ENCODE peak calls at places on chromosomes 6 and 20, in eight cellular contexts. One of them, this sample, is unnamed.
A peak's percentile ranks its signal among the peaks of the same experiment; 100 is the strongest.

GRCh38 chr20:8361779-8362178 is 229.7 kb downstream of the PLCB1 start:
- DNase-seq in erythroblast: no peak
- DNase-seq in NCI-H2081: no peak
- DNase-seq in NCI-H510A treated with DMSO at 0.1 percent for 48 hours: no peak
- DNase-seq in GOT3: no peak
- DNase-seq in HT1080: no peak
- DNase-seq in activated naive CD4-positive, alpha-beta T cell treated with anti-CD3 and anti-CD28 coated beads, Interleukin-2, amount 10 ng/mL, durations not matched to agents 7 days and 5 days: no peak
- DNase-seq in activated naive CD8-positive, alpha-beta T cell treated with anti-CD3 and anti-CD28 coated beads for 36 hours: no peak
- DNase-seq in this sample: no peak

GRCh38 chr20:956330-956951 is 40.3 kb upstream of the ANGPT4 start:
- DNase-seq in erythroblast: peak; percentile 70
- DNase-seq in NCI-H2081: peak; percentile 45
- DNase-seq in NCI-H510A treated with DMSO at 0.1 percent for 48 hours: peak; percentile 25
- DNase-seq in GOT3: peak; percentile 45
- DNase-seq in HT1080: peak; percentile 58
- DNase-seq in activated naive CD4-positive, alpha-beta T cell treated with anti-CD3 and anti-CD28 coated beads, Interleukin-2, amount 10 ng/mL, durations not matched to agents 7 days and 5 days: peak; percentile 80
- DNase-seq in activated naive CD8-positive, alpha-beta T cell treated with anti-CD3 and anti-CD28 coated beads for 36 hours: peak; percentile 71
- DNase-seq in this sample: peak; percentile 80

GRCh38 chr20:63539092-63539430 is 1.9 kb upstream of the PTK6 start:
- DNase-seq in erythroblast: no peak
- DNase-seq in NCI-H2081: no peak
- DNase-seq in NCI-H510A treated with DMSO at 0.1 percent for 48 hours: no peak
- DNase-seq in GOT3: no peak
- DNase-seq in HT1080: no peak
- DNase-seq in activated naive CD4-positive, alpha-beta T cell treated with anti-CD3 and anti-CD28 coated beads, Interleukin-2, amount 10 ng/mL, durations not matched to agents 7 days and 5 days: no peak
- DNase-seq in activated naive CD8-positive, alpha-beta T cell treated with anti-CD3 and anti-CD28 coated beads for 36 hours: no peak
- DNase-seq in this sample: no peak

GRCh38 chr6:23478324-23478723 is 647.7 kb upstream of the NRSN1 start:
- DNase-seq in erythroblast: no peak
- DNase-seq in NCI-H2081: no peak
- DNase-seq in NCI-H510A treated with DMSO at 0.1 percent for 48 hours: no peak
- DNase-seq in GOT3: no peak
- DNase-seq in HT1080: no peak
- DNase-seq in activated naive CD4-positive, alpha-beta T cell treated with anti-CD3 and anti-CD28 coated beads, Interleukin-2, amount 10 ng/mL, durations not matched to agents 7 days and 5 days: no peak
- DNase-seq in activated naive CD8-positive, alpha-beta T cell treated with anti-CD3 and anti-CD28 coated beads for 36 hours: no peak
- DNase-seq in this sample: no peak

GRCh38 chr6:81241126-81241525 is 511.4 kb downstream of the TENT5A start:
- DNase-seq in erythroblast: no peak
- DNase-seq in NCI-H2081: no peak
- DNase-seq in NCI-H510A treated with DMSO at 0.1 percent for 48 hours: no peak
- DNase-seq in GOT3: no peak
- DNase-seq in HT1080: no peak
- DNase-seq in activated naive CD4-positive, alpha-beta T cell treated with anti-CD3 and anti-CD28 coated beads, Interleukin-2, amount 10 ng/mL, durations not matched to agents 7 days and 5 days: no peak
- DNase-seq in activated naive CD8-positive, alpha-beta T cell treated with anti-CD3 and anti-CD28 coated beads for 36 hours: no peak
- DNase-seq in this sample: no peak

GRCh38 chr20:58787211-58788067 is 63.3 kb downstream of the GNAS-AS1 start:
- DNase-seq in erythroblast: no peak
- DNase-seq in NCI-H2081: no peak
- DNase-seq in NCI-H510A treated with DMSO at 0.1 percent for 48 hours: no peak
- DNase-seq in GOT3: no peak
- DNase-seq in HT1080: no peak
- DNase-seq in activated naive CD4-positive, alpha-beta T cell treated with anti-CD3 and anti-CD28 coated beads, Interleukin-2, amount 10 ng/mL, durations not matched to agents 7 days and 5 days: no peak
- DNase-seq in activated naive CD8-positive, alpha-beta T cell treated with anti-CD3 and anti-CD28 coated beads for 36 hours: no peak
- DNase-seq in this sample: no peak

GRCh38 chr20:53599378-53599777 is 5.7 kb upstream of the ZNF217 start:
- DNase-seq in erythroblast: no peak
- DNase-seq in NCI-H2081: no peak
- DNase-seq in NCI-H510A treated with DMSO at 0.1 percent for 48 hours: no peak
- DNase-seq in GOT3: no peak
- DNase-seq in HT1080: no peak
- DNase-seq in activated naive CD4-positive, alpha-beta T cell treated with anti-CD3 and anti-CD28 coated beads, Interleukin-2, amount 10 ng/mL, durations not matched to agents 7 days and 5 days: no peak
- DNase-seq in activated naive CD8-positive, alpha-beta T cell treated with anti-CD3 and anti-CD28 coated beads for 36 hours: no peak
- DNase-seq in this sample: no peak

GRCh38 chr6:111480988-111481830 is 1.8 kb downstream of the REV3L start:
- DNase-seq in erythroblast: peak; percentile 34
- DNase-seq in NCI-H2081: peak; percentile 21
- DNase-seq in NCI-H510A treated with DMSO at 0.1 percent for 48 hours: no peak
- DNase-seq in GOT3: no peak
- DNase-seq in HT1080: peak; percentile 18
- DNase-seq in activated naive CD4-positive, alpha-beta T cell treated with anti-CD3 and anti-CD28 coated beads, Interleukin-2, amount 10 ng/mL, durations not matched to agents 7 days and 5 days: no peak
- DNase-seq in activated naive CD8-positive, alpha-beta T cell treated with anti-CD3 and anti-CD28 coated beads for 36 hours: no peak
- DNase-seq in this sample: peak; percentile 33

GRCh38 chr20:32761831-32762753 is at the start of gene DNMT3B:
- DNase-seq in erythroblast: peak; percentile 80
- DNase-seq in NCI-H2081: peak; percentile 85
- DNase-seq in NCI-H510A treated with DMSO at 0.1 percent for 48 hours: peak; percentile 55
- DNase-seq in GOT3: peak; percentile 44
- DNase-seq in HT1080: peak; percentile 64
- DNase-seq in activated naive CD4-positive, alpha-beta T cell treated with anti-CD3 and anti-CD28 coated beads, Interleukin-2, amount 10 ng/mL, durations not matched to agents 7 days and 5 days: peak; percentile 87
- DNase-seq in activated naive CD8-positive, alpha-beta T cell treated with anti-CD3 and anti-CD28 coated beads for 36 hours: peak; percentile 83
- DNase-seq in this sample: peak; percentile 66

GRCh38 chr6:64622944-64623343 is 987.3 kb downstream of the PHF3 start:
- DNase-seq in erythroblast: no peak
- DNase-seq in NCI-H2081: no peak
- DNase-seq in NCI-H510A treated with DMSO at 0.1 percent for 48 hours: no peak
- DNase-seq in GOT3: no peak
- DNase-seq in HT1080: no peak
- DNase-seq in activated naive CD4-positive, alpha-beta T cell treated with anti-CD3 and anti-CD28 coated beads, Interleukin-2, amount 10 ng/mL, durations not matched to agents 7 days and 5 days: no peak
- DNase-seq in activated naive CD8-positive, alpha-beta T cell treated with anti-CD3 and anti-CD28 coated beads for 36 hours: no peak
- DNase-seq in this sample: no peak

GRCh38 chr6:113178349-113178748 is 678.8 kb upstream of the MARCKS start:
- DNase-seq in erythroblast: no peak
- DNase-seq in NCI-H2081: no peak
- DNase-seq in NCI-H510A treated with DMSO at 0.1 percent for 48 hours: no peak
- DNase-seq in GOT3: no peak
- DNase-seq in HT1080: peak; percentile 7
- DNase-seq in activated naive CD4-positive, alpha-beta T cell treated with anti-CD3 and anti-CD28 coated beads, Interleukin-2, amount 10 ng/mL, durations not matched to agents 7 days and 5 days: no peak
- DNase-seq in activated naive CD8-positive, alpha-beta T cell treated with anti-CD3 and anti-CD28 coated beads for 36 hours: no peak
- DNase-seq in this sample: no peak

GRCh38 chr6:87105823-87106222 is 10.9 kb upstream of the CGA start:
- DNase-seq in erythroblast: no peak
- DNase-seq in NCI-H2081: no peak
- DNase-seq in NCI-H510A treated with DMSO at 0.1 percent for 48 hours: no peak
- DNase-seq in GOT3: no peak
- DNase-seq in HT1080: peak; percentile 29
- DNase-seq in activated naive CD4-positive, alpha-beta T cell treated with anti-CD3 and anti-CD28 coated beads, Interleukin-2, amount 10 ng/mL, durations not matched to agents 7 days and 5 days: no peak
- DNase-seq in activated naive CD8-positive, alpha-beta T cell treated with anti-CD3 and anti-CD28 coated beads for 36 hours: no peak
- DNase-seq in this sample: no peak

GRCh38 chr20:19976595-19977372 is 40.4 kb upstream of the NAA20 start:
- DNase-seq in erythroblast: no peak
- DNase-seq in NCI-H2081: no peak
- DNase-seq in NCI-H510A treated with DMSO at 0.1 percent for 48 hours: no peak
- DNase-seq in GOT3: peak; percentile 57
- DNase-seq in HT1080: peak; percentile 86
- DNase-seq in activated naive CD4-positive, alpha-beta T cell treated with anti-CD3 and anti-CD28 coated beads, Interleukin-2, amount 10 ng/mL, durations not matched to agents 7 days and 5 days: no peak
- DNase-seq in activated naive CD8-positive, alpha-beta T cell treated with anti-CD3 and anti-CD28 coated beads for 36 hours: no peak
- DNase-seq in this sample: no peak

GRCh38 chr6:117307655-117308054 is 42.3 kb downstream of the VGLL2 start:
- DNase-seq in erythroblast: no peak
- DNase-seq in NCI-H2081: no peak
- DNase-seq in NCI-H510A treated with DMSO at 0.1 percent for 48 hours: no peak
- DNase-seq in GOT3: no peak
- DNase-seq in HT1080: no peak
- DNase-seq in activated naive CD4-positive, alpha-beta T cell treated with anti-CD3 and anti-CD28 coated beads, Interleukin-2, amount 10 ng/mL, durations not matched to agents 7 days and 5 days: no peak
- DNase-seq in activated naive CD8-positive, alpha-beta T cell treated with anti-CD3 and anti-CD28 coated beads for 36 hours: no peak
- DNase-seq in this sample: no peak

GRCh38 chr6:14475306-14475705 is 357.7 kb downstream of the CD83 start:
- DNase-seq in erythroblast: no peak
- DNase-seq in NCI-H2081: no peak
- DNase-seq in NCI-H510A treated with DMSO at 0.1 percent for 48 hours: no peak
- DNase-seq in GOT3: no peak
- DNase-seq in HT1080: no peak
- DNase-seq in activated naive CD4-positive, alpha-beta T cell treated with anti-CD3 and anti-CD28 coated beads, Interleukin-2, amount 10 ng/mL, durations not matched to agents 7 days and 5 days: no peak
- DNase-seq in activated naive CD8-positive, alpha-beta T cell treated with anti-CD3 and anti-CD28 coated beads for 36 hours: no peak
- DNase-seq in this sample: no peak

GRCh38 chr6:35728663-35729348 is 8.0 kb upstream of the ARMC12 start:
- DNase-seq in erythroblast: no peak
- DNase-seq in NCI-H2081: peak; percentile 11
- DNase-seq in NCI-H510A treated with DMSO at 0.1 percent for 48 hours: no peak
- DNase-seq in GOT3: no peak
- DNase-seq in HT1080: no peak
- DNase-seq in activated naive CD4-positive, alpha-beta T cell treated with anti-CD3 and anti-CD28 coated beads, Interleukin-2, amount 10 ng/mL, durations not matched to agents 7 days and 5 days: peak; percentile 53
- DNase-seq in activated naive CD8-positive, alpha-beta T cell treated with anti-CD3 and anti-CD28 coated beads for 36 hours: peak; percentile 40
- DNase-seq in this sample: no peak

GRCh38 chr20:58891686-58892125 is 39.2 kb downstream of the GNAS start:
- DNase-seq in erythroblast: peak; percentile 75
- DNase-seq in NCI-H2081: peak; percentile 63
- DNase-seq in NCI-H510A treated with DMSO at 0.1 percent for 48 hours: no peak
- DNase-seq in GOT3: no peak
- DNase-seq in HT1080: peak; percentile 8
- DNase-seq in activated naive CD4-positive, alpha-beta T cell treated with anti-CD3 and anti-CD28 coated beads, Interleukin-2, amount 10 ng/mL, durations not matched to agents 7 days and 5 days: peak; percentile 54
- DNase-seq in activated naive CD8-positive, alpha-beta T cell treated with anti-CD3 and anti-CD28 coated beads for 36 hours: no peak
- DNase-seq in this sample: peak; percentile 15

GRCh38 chr6:13436691-13437568 is 50.5 kb downstream of the GFOD1 start:
- DNase-seq in erythroblast: no peak
- DNase-seq in NCI-H2081: no peak
- DNase-seq in NCI-H510A treated with DMSO at 0.1 percent for 48 hours: no peak
- DNase-seq in GOT3: no peak
- DNase-seq in HT1080: peak; percentile 27
- DNase-seq in activated naive CD4-positive, alpha-beta T cell treated with anti-CD3 and anti-CD28 coated beads, Interleukin-2, amount 10 ng/mL, durations not matched to agents 7 days and 5 days: no peak
- DNase-seq in activated naive CD8-positive, alpha-beta T cell treated with anti-CD3 and anti-CD28 coated beads for 36 hours: no peak
- DNase-seq in this sample: no peak

GRCh38 chr6:7535498-7535897 is 6.0 kb upstream of the DSP start:
- DNase-seq in erythroblast: no peak
- DNase-seq in NCI-H2081: no peak
- DNase-seq in NCI-H510A treated with DMSO at 0.1 percent for 48 hours: no peak
- DNase-seq in GOT3: no peak
- DNase-seq in HT1080: peak; percentile 18
- DNase-seq in activated naive CD4-positive, alpha-beta T cell treated with anti-CD3 and anti-CD28 coated beads, Interleukin-2, amount 10 ng/mL, durations not matched to agents 7 days and 5 days: no peak
- DNase-seq in activated naive CD8-positive, alpha-beta T cell treated with anti-CD3 and anti-CD28 coated beads for 36 hours: no peak
- DNase-seq in this sample: no peak

GRCh38 chr6:710601-711571 is 17.9 kb upstream of the EXOC2 start:
- DNase-seq in erythroblast: peak; percentile 12
- DNase-seq in NCI-H2081: peak; percentile 56
- DNase-seq in NCI-H510A treated with DMSO at 0.1 percent for 48 hours: peak; percentile 1
- DNase-seq in GOT3: no peak
- DNase-seq in HT1080: no peak
- DNase-seq in activated naive CD4-positive, alpha-beta T cell treated with anti-CD3 and anti-CD28 coated beads, Interleukin-2, amount 10 ng/mL, durations not matched to agents 7 days and 5 days: peak; percentile 76
- DNase-seq in activated naive CD8-positive, alpha-beta T cell treated with anti-CD3 and anti-CD28 coated beads for 36 hours: peak; percentile 71
- DNase-seq in this sample: peak; percentile 66

GRCh38 chr6:129894904-129895303 is 33.8 kb upstream of the TMEM244 start:
- DNase-seq in erythroblast: no peak
- DNase-seq in NCI-H2081: no peak
- DNase-seq in NCI-H510A treated with DMSO at 0.1 percent for 48 hours: no peak
- DNase-seq in GOT3: no peak
- DNase-seq in HT1080: no peak
- DNase-seq in activated naive CD4-positive, alpha-beta T cell treated with anti-CD3 and anti-CD28 coated beads, Interleukin-2, amount 10 ng/mL, durations not matched to agents 7 days and 5 days: no peak
- DNase-seq in activated naive CD8-positive, alpha-beta T cell treated with anti-CD3 and anti-CD28 coated beads for 36 hours: no peak
- DNase-seq in this sample: no peak

GRCh38 chr6:157575436-157576145 is 194.6 kb downstream of the ZDHHC14 start:
- DNase-seq in erythroblast: no peak
- DNase-seq in NCI-H2081: no peak
- DNase-seq in NCI-H510A treated with DMSO at 0.1 percent for 48 hours: no peak
- DNase-seq in GOT3: no peak
- DNase-seq in HT1080: no peak
- DNase-seq in activated naive CD4-positive, alpha-beta T cell treated with anti-CD3 and anti-CD28 coated beads, Interleukin-2, amount 10 ng/mL, durations not matched to agents 7 days and 5 days: no peak
- DNase-seq in activated naive CD8-positive, alpha-beta T cell treated with anti-CD3 and anti-CD28 coated beads for 36 hours: no peak
- DNase-seq in this sample: no peak

GRCh38 chr20:22414354-22414753 is 170.0 kb downstream of the FOXA2 start:
- DNase-seq in erythroblast: no peak
- DNase-seq in NCI-H2081: peak; percentile 28
- DNase-seq in NCI-H510A treated with DMSO at 0.1 percent for 48 hours: no peak
- DNase-seq in GOT3: no peak
- DNase-seq in HT1080: peak; percentile 14
- DNase-seq in activated naive CD4-positive, alpha-beta T cell treated with anti-CD3 and anti-CD28 coated beads, Interleukin-2, amount 10 ng/mL, durations not matched to agents 7 days and 5 days: no peak
- DNase-seq in activated naive CD8-positive, alpha-beta T cell treated with anti-CD3 and anti-CD28 coated beads for 36 hours: no peak
- DNase-seq in this sample: no peak